ENCODE peak calls at places on chromosome 1, in seven cellular contexts. Y is fibroblast of villous mesenchyme, D is C1 segment of cervical spinal cord, E is breast epithelium, O is astrocyte of the spinal cord, R is activated T-helper 1 cell treated with Interleukin-2 at 50 U/mL for 16 hours, N is osteoblast. H is an unnamed sample.

GRCh38 chr1:93905734-93906133 is 3.5 kb downstream of the GCLM start:
- DNase-seq in R (no peak), N (peak; percentile 37), E (no peak), D (no peak), Y (peak; percentile 66), O (no peak), H (no peak)

GRCh38 chr1:201385299-201385891 is 7.9 kb upstream of the TNNT2 start:
- DNase-seq in R (no peak), E (peak; percentile 68), Y (peak; percentile 14), N (peak; percentile 98), O (peak; percentile 27), D (no peak), H (no peak)

GRCh38 chr1:46549697-46550681 is 1.5 kb downstream of the KNCN start:
- DNase-seq in O (peak; percentile 25), Y (peak; percentile 19), D (no peak), N (peak; percentile 92), R (no peak), E (no peak), H (no peak)

GRCh38 chr1:5684791-5685190 is 307.4 kb downstream of the NPHP4 start:
- DNase-seq in E (no peak), R (no peak), D (no peak), Y (no peak), O (no peak), N (no peak), H (no peak)

GRCh38 chr1:17287377-17287776 is 20.6 kb upstream of the PADI4 start:
- DNase-seq in Y (peak; percentile 46), D (no peak), O (peak; percentile 72), R (no peak), N (peak; percentile 90), E (peak; percentile 50), H (peak; percentile 64)

GRCh38 chr1:155127105-155127671 is 488 bp upstream of the EFNA1 start:
- DNase-seq in O (peak; percentile 39), R (no peak), E (peak; percentile 83), N (peak; percentile 74), D (peak; percentile 77), Y (peak; percentile 51), H (no peak)

GRCh38 chr1:111358964-111359363 is 68.3 kb downstream of the CHIA start:
- DNase-seq in D (no peak), N (no peak), R (no peak), E (no peak), O (no peak), Y (no peak), H (no peak)

GRCh38 chr1:203038891-203039608 is 12.8 kb downstream of the PPFIA4 start:
- DNase-seq in O (peak; percentile 55), E (peak; percentile 54), R (peak; percentile 28), Y (peak; percentile 61), N (peak; percentile 95), D (peak; percentile 48), H (no peak)

GRCh38 chr1:23951646-23952095 is 8.0 kb upstream of the PNRC2 start:
- DNase-seq in R (no peak), N (peak; percentile 84), D (no peak), O (peak; percentile 85), Y (peak; percentile 89), E (no peak), H (no peak)

GRCh38 chr1:44592208-44593145 is 81.8 kb downstream of the TMEM53 start:
- DNase-seq in O (no peak), Y (no peak), N (no peak), R (no peak), E (no peak), D (peak; percentile 81), H (no peak)